ENCODE peak calls at places on chromosomes 3 and 15, in six cellular contexts. O, F, A, X, Y and J are unnamed samples.

GRCh38 chr3:146781059-146781458 is 175.9 kb upstream of the PLSCR5 start:
- DNase-seq in X (no peak), Y (no peak), O (no peak), A (no peak), F (no peak), J (no peak)

GRCh38 chr3:53726654-53727053 is 119.6 kb downstream of the CHDH start:
- DNase-seq in F (no peak), X (no peak), O (no peak), Y (no peak), A (no peak), J (no peak)

GRCh38 chr15:43509923-43510229 is 7.5 kb upstream of the MAP1A start:
- DNase-seq in X (no peak), A (no peak), O (no peak), F (no peak), Y (no peak), J (no peak)

GRCh38 chr3:71784201-71784913 is 591 bp downstream of the PROK2 start:
- DNase-seq in X (peak; percentile 8), A (no peak), O (no peak), F (no peak), Y (no peak), J (no peak)

GRCh38 chr3:178705925-178706324 is 169.7 kb downstream of the KCNMB2 start:
- DNase-seq in X (no peak), A (no peak), F (peak; percentile 94), O (no peak), Y (no peak), J (no peak)

GRCh38 chr15:66662522-66662921 is 39.5 kb upstream of the SMAD6 start:
- DNase-seq in A (no peak), F (no peak), X (no peak), O (no peak), Y (no peak), J (no peak)

GRCh38 chr3:128426128-128426921 is 40.4 kb downstream of the DNAJB8 start:
- DNase-seq in X (peak; percentile 76), F (peak; percentile 10), Y (peak; percentile 92), O (no peak), A (peak; percentile 58), J (no peak)

GRCh38 chr15:92633001-92633400 is 22.6 kb downstream of the FAM174B start:
- DNase-seq in Y (no peak), X (no peak), O (no peak), F (no peak), A (no peak), J (no peak)

GRCh38 chr3:147797095-147797494 is 387.9 kb downstream of the ZIC1 start:
- DNase-seq in A (peak; percentile 18), O (no peak), Y (no peak), F (no peak), X (no peak), J (no peak)

GRCh38 chr3:149489060-149489690 is 14.7 kb downstream of the TM4SF4 start:
- DNase-seq in A (peak; percentile 53), F (no peak), X (peak; percentile 20), O (no peak), Y (no peak), J (no peak)

GRCh38 chr3:69204315-69204957 is 82.0 kb upstream of the LMOD3 start:
- DNase-seq in F (no peak), A (peak; percentile 8), O (no peak), Y (no peak), X (no peak), J (no peak)

GRCh38 chr3:7739754-7740153 is 761.9 kb upstream of the LMCD1 start:
- DNase-seq in A (no peak), O (no peak), F (no peak), X (no peak), Y (no peak), J (no peak)

GRCh38 chr3:133887951-133888703 is 7.6 kb downstream of the RAB6B start:
- DNase-seq in O (no peak), A (no peak), Y (peak; percentile 67), X (no peak), F (no peak), J (no peak)

GRCh38 chr15:55522741-55523450 is 14.9 kb upstream of the DNAAF4 start:
- DNase-seq in Y (no peak), O (no peak), X (no peak), F (no peak), A (no peak), J (no peak)

GRCh38 chr15:26050979-26051378 is 187.9 kb upstream of the ATP10A start:
- DNase-seq in F (no peak), X (no peak), O (no peak), Y (no peak), A (no peak), J (no peak)

GRCh38 chr3:160622263-160623045 is 54.5 kb upstream of the ARL14 start:
- DNase-seq in O (no peak), Y (no peak), X (no peak), A (no peak), F (no peak), J (no peak)

DNA sequence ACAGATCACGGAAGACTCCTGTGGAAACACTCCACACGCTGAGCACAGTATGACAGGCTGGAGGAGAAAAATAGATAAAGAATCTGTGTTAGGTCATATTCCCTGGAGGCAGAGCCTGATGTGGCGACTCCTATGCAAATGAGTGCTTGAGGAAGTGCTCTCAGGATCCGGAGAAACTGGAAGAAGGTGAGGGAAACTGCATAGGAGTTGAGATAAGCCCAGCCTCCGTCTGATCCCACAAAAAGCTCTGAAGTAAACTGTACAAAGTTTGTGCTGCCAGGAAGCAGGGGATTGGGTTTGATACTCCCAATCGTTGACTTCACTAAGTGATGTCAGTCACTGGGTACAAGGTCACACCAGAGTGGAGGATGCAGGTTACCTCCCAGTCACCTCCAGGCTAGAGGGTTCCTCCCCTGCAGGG is 33.4 kb downstream of the OSBPL10 start:
- DNase-seq in F (peak; percentile 45), A (no peak), O (no peak), X (no peak), Y (no peak), J (no peak)
- H3K4me1 ChIP-seq in F (peaks cover 13% of the 10 kb centered on the region), A (no peaks in the 10 kb centered on the region), O (peaks cover 16% of the 10 kb centered on the region), X (no peaks in the 10 kb centered on the region), Y (peaks cover 63% of the 10 kb centered on the region), J (no peaks in the 10 kb centered on the region)

DNA sequence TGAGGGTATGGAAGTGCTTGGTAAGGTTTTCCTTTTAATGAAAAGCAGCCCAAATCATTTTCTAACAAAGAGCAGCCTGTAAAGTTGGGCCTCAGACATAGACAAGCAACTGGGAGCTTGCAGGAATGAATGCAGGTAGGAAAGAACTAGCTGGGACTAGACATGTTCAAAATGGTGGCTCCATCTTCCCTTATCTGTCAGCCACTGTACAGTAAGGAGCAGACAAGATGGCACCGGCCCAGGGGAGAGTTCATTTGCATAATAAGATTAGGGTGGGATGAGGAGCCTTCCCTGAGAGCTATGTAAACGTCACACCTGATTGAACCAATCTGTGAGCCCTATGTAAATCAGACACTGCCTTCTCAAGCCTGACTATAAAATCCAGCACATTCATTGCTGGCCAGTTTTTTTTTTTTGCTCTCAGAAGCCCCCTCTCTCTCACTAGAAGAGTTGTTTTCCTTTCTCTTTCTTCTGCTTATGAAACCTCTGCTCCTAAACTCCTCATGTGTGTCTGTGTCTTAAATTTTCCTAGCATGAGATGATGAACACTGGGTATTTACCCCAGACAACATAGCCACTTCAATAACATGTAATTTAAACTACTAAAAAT is 59.8 kb upstream of the GK5 start:
- DNase-seq in O (no peak), Y (no peak), X (no peak), F (no peak), A (peak; percentile 93), J (no peak)
- H3K4me1 ChIP-seq in O (no peaks in the 10 kb centered on the region), Y (peaks cover under 1% of the 10 kb centered on the region), X (no peaks in the 10 kb centered on the region), F (no peaks in the 10 kb centered on the region), A (no peaks in the 10 kb centered on the region), J (peaks cover 4% of the 10 kb centered on the region)

GRCh38 chr3:156788846-156789245 is 37.3 kb upstream of the LEKR1 start:
- DNase-seq in A (peak; percentile 25), F (no peak), X (no peak), Y (no peak), O (no peak), J (no peak)
- H3K4me1 ChIP-seq in A (peaks cover 35% of the 10 kb centered on the region), F (peaks cover 57% of the 10 kb centered on the region), X (peaks cover 4% of the 10 kb centered on the region), Y (no peaks in the 10 kb centered on the region), O (peaks cover 16% of the 10 kb centered on the region), J (no peaks in the 10 kb centered on the region)

DNA sequence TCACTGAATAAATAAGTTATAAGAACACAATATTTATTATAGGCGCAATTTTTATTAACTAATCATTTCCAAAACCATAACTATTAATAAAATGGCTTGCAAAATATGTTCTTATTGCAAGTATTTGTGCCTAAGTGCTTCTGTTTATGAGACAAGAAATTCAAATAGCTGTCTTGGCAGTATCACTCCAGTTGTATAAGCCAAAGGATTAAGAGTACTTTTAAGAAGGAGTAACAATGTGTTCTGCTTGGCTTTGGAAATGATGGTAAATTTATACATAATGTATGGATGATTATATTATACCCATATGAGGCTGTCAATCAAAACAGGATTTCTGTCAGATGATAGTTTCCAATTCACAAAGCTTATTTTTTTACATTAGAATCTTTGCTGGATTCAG is 29.8 kb upstream of the ZNF280D start:
- DNase-seq in A (no peak), Y (no peak), O (no peak), X (no peak), F (no peak), J (no peak)
- H3K4me1 ChIP-seq in A (peaks cover 42% of the 10 kb centered on the region), Y (peaks cover 16% of the 10 kb centered on the region), O (peaks cover 46% of the 10 kb centered on the region), X (no peaks in the 10 kb centered on the region), F (peaks cover 32% of the 10 kb centered on the region), J (peaks cover 4% of the 10 kb centered on the region)

GRCh38 chr3:192890348-192891335 is 27.0 kb downstream of the MB21D2 start:
- DNase-seq in O (no peak), A (no peak), F (no peak), X (no peak), Y (no peak), J (no peak)
- H3K4me1 ChIP-seq in O (peaks cover 26% of the 10 kb centered on the region), A (peaks cover 58% of the 10 kb centered on the region), F (peaks cover 46% of the 10 kb centered on the region), X (peaks cover 13% of the 10 kb centered on the region), Y (peaks cover 8% of the 10 kb centered on the region), J (peaks cover 20% of the 10 kb centered on the region)

GRCh38 chr3:32414527-32415202 is 23.0 kb downstream of the CMTM7 start:
- DNase-seq in Y (no peak), X (no peak), A (no peak), F (peak; percentile 70), O (no peak), J (peak; percentile 62)

GRCh38 chr3:32413845-32414526 is 22.3 kb downstream of the CMTM7 start:
- DNase-seq in X (no peak), A (no peak), Y (peak; percentile 63), F (peak; percentile 61), O (no peak), J (no peak)

GRCh38 chr3:32411442-32411841 is 19.8 kb downstream of the CMTM7 start:
- DNase-seq in O (no peak), X (no peak), Y (no peak), F (no peak), A (no peak), J (no peak)

GRCh38 chr3:32410367-32411246 is 19.0 kb downstream of the CMTM7 start:
- DNase-seq in A (no peak), Y (no peak), F (peak; percentile 19), O (no peak), X (no peak), J (no peak)

DNA sequence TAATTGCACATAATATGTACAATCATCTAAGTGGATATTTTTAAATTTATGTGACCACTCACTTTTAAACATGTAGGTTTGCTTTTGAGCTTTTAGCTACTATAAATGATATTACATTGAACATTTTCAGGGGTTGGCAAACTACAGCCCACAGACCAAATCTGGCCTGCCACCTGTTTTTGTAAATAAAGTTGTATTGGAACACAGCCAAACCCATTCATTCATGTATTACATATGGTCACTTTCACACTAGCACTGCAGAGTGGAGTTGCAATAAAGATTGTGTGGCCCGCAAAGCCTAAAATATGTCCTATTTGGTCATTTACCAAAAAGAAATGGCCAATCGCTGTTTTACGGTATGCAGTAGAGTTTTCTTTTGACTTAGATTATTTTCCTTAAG is 21.2 kb downstream of the CMTM7 start:
- DNase-seq in F (no peak), A (no peak), X (no peak), O (no peak), Y (no peak), J (no peak)
- H3K4me1 ChIP-seq in F (peaks cover 62% of the 10 kb centered on the region), A (no peaks in the 10 kb centered on the region), X (peaks cover 4% of the 10 kb centered on the region), O (peaks cover 21% of the 10 kb centered on the region), Y (peaks cover 73% of the 10 kb centered on the region), J (no peaks in the 10 kb centered on the region)